ENCODE peak calls at places on chromosomes 6 and 20, in four cellular contexts. Z, K, F and S are unnamed samples.
A peak's percentile ranks its signal among the peaks of the same experiment; 100 is the strongest.

GRCh38 chr20:15702161-15702560 is 871.1 kb downstream of the KIF16B start:
- DNase-seq in Z (no peak), K (no peak), F (no peak), S (peak; percentile 56)

GRCh38 chr6:139290787-139291294 is 957 bp downstream of the TXLNB start:
- DNase-seq in Z (no peak), K (no peak), F (peak; percentile 88), S (peak; percentile 75)

GRCh38 chr6:15441215-15441868 is 195.5 kb downstream of the JARID2 start:
- DNase-seq in Z (peak; percentile 65), K (peak; percentile 77), F (no peak), S (peak; percentile 78)

GRCh38 chr6:54893818-54894217 is 47.2 kb downstream of the FAM83B start:
- DNase-seq in Z (no peak), K (no peak), F (no peak), S (no peak)

GRCh38 chr6:157893238-157893637 is 70.2 kb downstream of the SNX9 start:
- DNase-seq in Z (no peak), K (no peak), F (no peak), S (no peak)

GRCh38 chr20:40687384-40688128 is 1.5 kb downstream of the MAFB start:
- DNase-seq in Z (no peak), K (no peak), F (no peak), S (no peak)

GRCh38 chr6:92559611-92560010 is 859.7 kb downstream of the EPHA7 start:
- DNase-seq in Z (no peak), K (no peak), F (no peak), S (no peak)

GRCh38 chr6:150865043-150865405 is 478 bp upstream of the MTHFD1L start:
- DNase-seq in Z (no peak), K (no peak), F (no peak), S (peak; percentile 39)

GRCh38 chr6:146341498-146342230 is 202.0 kb upstream of the RAB32 start:
- DNase-seq in Z (no peak), K (no peak), F (no peak), S (no peak)

GRCh38 chr6:10478187-10479040 is 42.7 kb upstream of the GCNT2 start:
- DNase-seq in Z (peak; percentile 58), K (peak; percentile 73), F (no peak), S (peak; percentile 42)
- TF ChIP-seq MXI1 in Z (no peak), K (no peak), F (no peak), S (no peak)

GRCh38 chr6:41560440-41561192 is 14.4 kb downstream of the FOXP4 start:
- DNase-seq in Z (no peak), K (no peak), F (no peak), S (no peak)
- TF ChIP-seq CEBPB in Z (no peak), K (no peak), F (no peak), S (no peak)

GRCh38 chr6:1262704-1263038 is 49.2 kb upstream of the FOXQ1 start:
- DNase-seq in Z (no peak), K (no peak), F (no peak), S (no peak)
- H3K4me3 ChIP-seq in Z (no peak overlapping the region), K (no peak overlapping the region), F (no peak overlapping the region), S (no peak overlapping the region)

GRCh38 chr6:25962368-25963127 is at the start of gene TRIM38:
- DNase-seq in Z (peak; percentile 74), K (peak; percentile 85), F (peak; percentile 85), S (peak; percentile 89)
- TF ChIP-seq MXI1 in Z (no peak), K (no peak), F (no peak), S (no peak)

GRCh38 chr6:17987576-17988421 is at the start of gene KIF13A:
- DNase-seq in Z (peak; percentile 54), K (peak; percentile 90), F (no peak), S (peak; percentile 59)

GRCh38 chr6:17985934-17986655 is 1.3 kb downstream of the KIF13A start:
- DNase-seq in Z (no peak), K (no peak), F (no peak), S (no peak)

GRCh38 chr6:17988422-17988944 is 1.0 kb upstream of the KIF13A start:
- DNase-seq in Z (peak; percentile 16), K (no peak), F (no peak), S (no peak)

GRCh38 chr6:17984822-17985660 is 2.4 kb downstream of the KIF13A start:
- DNase-seq in Z (no peak), K (no peak), F (no peak), S (peak; percentile 23)

GRCh38 chr6:17986656-17987575 is 519 bp downstream of the KIF13A start:
- DNase-seq in Z (peak; percentile 81), K (peak; percentile 68), F (no peak), S (peak; percentile 39)
- TF ChIP-seq CEBPB in Z (peak; percentile 11), K (no peak), F (no peak), S (no peak)

GRCh38 chr6:87917861-87918260 is 129.8 kb upstream of the SPACA1 start:
- DNase-seq in Z (no peak), K (no peak), F (no peak), S (no peak)
- H3K4me3 ChIP-seq in Z (no peak overlapping the region), K (no peak overlapping the region), F (no peak overlapping the region), S (no peak overlapping the region)

GRCh38 chr20:19433371-19434316 is 221.2 kb downstream of the SLC24A3 start:
- DNase-seq in Z (no peak), K (no peak), F (no peak), S (no peak)
- TF ChIP-seq MXI1 in Z (no peak), K (no peak), F (no peak), S (no peak)

GRCh38 chr6:7110092-7110792 is 2.5 kb downstream of the RREB1 start:
- DNase-seq in Z (no peak), K (no peak), F (no peak), S (no peak)
- TF ChIP-seq CEBPB in Z (no peak), K (no peak), F (no peak), S (no peak)

GRCh38 chr20:31738729-31739549 is at the start of gene TPX2:
- DNase-seq in Z (peak; percentile 99), K (peak; percentile 99), F (peak; percentile 88), S (peak; percentile 96)

GRCh38 chr20:31740656-31741323 is 1.7 kb downstream of the TPX2 start:
- DNase-seq in Z (peak; percentile 46), K (no peak), F (no peak), S (no peak)

GRCh38 chr20:31739550-31739863 is 417 bp downstream of the TPX2 start:
- DNase-seq in Z (no peak), K (no peak), F (no peak), S (no peak)

GRCh38 chr20:31740208-31740607 is 1.1 kb downstream of the TPX2 start:
- DNase-seq in Z (no peak), K (peak; percentile 43), F (no peak), S (peak; percentile 80)
- H3K4me3 ChIP-seq in Z (peak overlapping the region; percentile 90), K (peak overlapping the region; percentile 82), F (peak overlapping the region; percentile 89), S (peak overlapping the region; percentile 33)